ENCODE peak calls at places on chromosomes 11 and 22, in six cellular contexts. One of them, this sample, is unnamed.

GRCh38 chr22:25903294-25903693 is 161.3 kb downstream of the MYO18B start:
- DNase-seq in naive thymus-derived CD4-positive, alpha-beta T cell: no peak
- DNase-seq in SK-N-SH: peak; percentile 24
- DNase-seq in tibial artery: no peak
- DNase-seq in pancreas: no peak
- DNase-seq in CD8-positive, alpha-beta memory T cell: no peak
- DNase-seq in this sample: no peak

GRCh38 chr11:28657378-28658030 is 549.3 kb downstream of the METTL15 start:
- DNase-seq in SK-N-SH: no peak
- DNase-seq in CD8-positive, alpha-beta memory T cell: no peak
- DNase-seq in tibial artery: no peak
- DNase-seq in naive thymus-derived CD4-positive, alpha-beta T cell: no peak
- DNase-seq in pancreas: no peak
- DNase-seq in this sample: no peak

GRCh38 chr11:122747358-122747757 is 90.9 kb upstream of the CRTAM start:
- DNase-seq in SK-N-SH: no peak
- DNase-seq in CD8-positive, alpha-beta memory T cell: no peak
- DNase-seq in naive thymus-derived CD4-positive, alpha-beta T cell: no peak
- DNase-seq in pancreas: no peak
- DNase-seq in tibial artery: no peak
- DNase-seq in this sample: no peak

GRCh38 chr22:20033045-20033706 is 12.3 kb downstream of the TANGO2 start:
- DNase-seq in SK-N-SH: peak; percentile 70
- DNase-seq in pancreas: peak; percentile 53
- DNase-seq in tibial artery: no peak
- DNase-seq in naive thymus-derived CD4-positive, alpha-beta T cell: no peak
- DNase-seq in CD8-positive, alpha-beta memory T cell: no peak
- DNase-seq in this sample: no peak

GRCh38 chr11:92594251-92594650 is 369.6 kb downstream of the FAT3 start:
- DNase-seq in pancreas: no peak
- DNase-seq in tibial artery: no peak
- DNase-seq in SK-N-SH: no peak
- DNase-seq in naive thymus-derived CD4-positive, alpha-beta T cell: no peak
- DNase-seq in CD8-positive, alpha-beta memory T cell: no peak
- DNase-seq in this sample: no peak

GRCh38 chr11:112844530-112844929 is 116.7 kb upstream of the NCAM1 start:
- DNase-seq in pancreas: no peak
- DNase-seq in tibial artery: no peak
- DNase-seq in CD8-positive, alpha-beta memory T cell: no peak
- DNase-seq in SK-N-SH: no peak
- DNase-seq in naive thymus-derived CD4-positive, alpha-beta T cell: no peak
- DNase-seq in this sample: no peak

GRCh38 chr11:112248216-112248615 is 12.4 kb downstream of the PLET1 start:
- DNase-seq in SK-N-SH: no peak
- DNase-seq in CD8-positive, alpha-beta memory T cell: no peak
- DNase-seq in pancreas: no peak
- DNase-seq in tibial artery: no peak
- DNase-seq in naive thymus-derived CD4-positive, alpha-beta T cell: no peak
- DNase-seq in this sample: no peak

GRCh38 chr11:1826552-1827094 is 8.2 kb upstream of the SYT8 start:
- DNase-seq in pancreas: no peak
- DNase-seq in CD8-positive, alpha-beta memory T cell: no peak
- DNase-seq in SK-N-SH: peak; percentile 71
- DNase-seq in tibial artery: peak; percentile 64
- DNase-seq in naive thymus-derived CD4-positive, alpha-beta T cell: no peak
- DNase-seq in this sample: no peak

GRCh38 chr11:126408496-126408895 is 53.0 kb downstream of the ST3GAL4 start:
- DNase-seq in CD8-positive, alpha-beta memory T cell: no peak
- DNase-seq in tibial artery: no peak
- DNase-seq in pancreas: no peak
- DNase-seq in SK-N-SH: no peak
- DNase-seq in naive thymus-derived CD4-positive, alpha-beta T cell: no peak
- DNase-seq in this sample: no peak

GRCh38 chr11:128896356-128896755 is 5.2 kb downstream of the KCNJ5 start:
- DNase-seq in naive thymus-derived CD4-positive, alpha-beta T cell: no peak
- DNase-seq in tibial artery: no peak
- DNase-seq in SK-N-SH: no peak
- DNase-seq in pancreas: no peak
- DNase-seq in CD8-positive, alpha-beta memory T cell: no peak
- DNase-seq in this sample: no peak

DNA sequence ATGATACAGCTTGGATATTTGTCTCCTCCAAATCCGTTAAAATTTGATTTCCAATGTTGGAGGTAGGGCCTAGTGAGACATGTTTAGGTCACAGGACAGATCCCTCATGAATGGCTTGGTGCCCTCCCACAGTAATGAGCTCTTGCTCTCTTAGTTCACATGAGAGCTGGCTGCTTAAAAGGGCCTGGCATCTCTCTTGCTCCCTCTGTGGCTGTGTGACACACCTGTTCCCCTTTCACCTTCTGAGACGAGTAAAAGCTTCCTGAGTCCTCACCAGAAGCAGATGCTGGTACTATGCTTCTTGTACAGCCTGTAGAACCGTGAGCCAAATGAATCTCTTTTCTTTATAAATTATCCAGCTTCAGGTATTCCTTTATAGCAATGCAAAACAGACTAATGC is 3.5 kb downstream of the VPS37C start:
- DNase-seq in CD8-positive, alpha-beta memory T cell: no peak
- DNase-seq in tibial artery: no peak
- DNase-seq in pancreas: no peak
- DNase-seq in naive thymus-derived CD4-positive, alpha-beta T cell: no peak
- DNase-seq in SK-N-SH: no peak
- DNase-seq in this sample: no peak
- H3K27ac ChIP-seq in CD8-positive, alpha-beta memory T cell: no peak overlapping the region
- H3K27ac ChIP-seq in tibial artery: no peak overlapping the region
- H3K27ac ChIP-seq in pancreas: no peak overlapping the region
- H3K27ac ChIP-seq in naive thymus-derived CD4-positive, alpha-beta T cell: peak overlapping the region; percentile 18
- H3K27ac ChIP-seq in SK-N-SH: no peak overlapping the region
- H3K27ac ChIP-seq in this sample: peak overlapping the region; percentile 94

DNA sequence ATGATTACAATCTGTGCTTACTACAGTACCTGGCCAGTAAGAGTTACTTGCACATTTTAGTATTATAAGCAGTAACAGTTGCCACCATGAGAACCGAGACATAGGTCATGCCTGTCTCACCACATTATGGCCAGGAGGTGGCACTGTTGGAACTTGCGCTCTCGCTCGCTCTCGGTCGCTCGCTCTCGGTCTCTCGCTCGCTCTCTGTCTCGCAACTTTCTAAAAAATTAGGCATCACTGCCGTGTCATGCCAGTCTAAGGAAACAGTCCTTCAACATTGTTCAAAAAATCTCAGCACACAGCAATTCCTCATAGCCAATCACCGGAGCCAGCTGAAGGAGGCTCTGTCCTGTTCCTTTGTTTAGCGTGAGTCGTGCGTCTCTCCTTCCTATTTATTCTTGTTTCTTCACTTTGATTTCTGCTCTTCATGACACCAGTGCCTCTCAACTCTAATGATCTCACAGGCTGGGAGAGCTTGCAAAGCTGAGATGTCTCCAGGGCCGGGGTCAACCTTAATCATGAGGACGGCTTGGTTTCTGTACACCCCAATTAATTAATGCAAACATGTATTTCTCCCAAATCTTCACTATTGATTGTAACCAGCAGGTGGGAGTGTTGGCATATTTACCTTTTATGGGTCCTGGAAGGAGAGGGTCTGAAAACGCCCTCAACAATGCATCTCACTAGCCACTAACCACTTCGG is 6.3 kb upstream of the ADAMTS8 start:
- DNase-seq in tibial artery: peak; percentile 70
- DNase-seq in CD8-positive, alpha-beta memory T cell: peak; percentile 58
- DNase-seq in pancreas: peak; percentile 71
- DNase-seq in SK-N-SH: peak; percentile 78
- DNase-seq in naive thymus-derived CD4-positive, alpha-beta T cell: peak; percentile 34
- DNase-seq in this sample: no peak
- H3K27ac ChIP-seq in tibial artery: peak overlapping the region; percentile 74
- H3K27ac ChIP-seq in CD8-positive, alpha-beta memory T cell: no peak overlapping the region
- H3K27ac ChIP-seq in pancreas: no peak overlapping the region
- H3K27ac ChIP-seq in SK-N-SH: peak overlapping the region; percentile 3
- H3K27ac ChIP-seq in naive thymus-derived CD4-positive, alpha-beta T cell: peak overlapping the region; percentile 45
- H3K27ac ChIP-seq in this sample: peak overlapping the region; percentile 39

GRCh38 chr11:18294862-18295261 is 27.1 kb downstream of the HPS5 start:
- DNase-seq in CD8-positive, alpha-beta memory T cell: no peak
- DNase-seq in naive thymus-derived CD4-positive, alpha-beta T cell: no peak
- DNase-seq in SK-N-SH: no peak
- DNase-seq in pancreas: no peak
- DNase-seq in tibial artery: no peak
- DNase-seq in this sample: no peak
- H3K27ac ChIP-seq in CD8-positive, alpha-beta memory T cell: no peak overlapping the region
- H3K27ac ChIP-seq in naive thymus-derived CD4-positive, alpha-beta T cell: no peak overlapping the region
- H3K27ac ChIP-seq in SK-N-SH: no peak overlapping the region
- H3K27ac ChIP-seq in pancreas: no peak overlapping the region
- H3K27ac ChIP-seq in tibial artery: no peak overlapping the region
- H3K27ac ChIP-seq in this sample: no peak overlapping the region

GRCh38 chr22:34115722-34116121 is 195.4 kb upstream of the LARGE1 start:
- DNase-seq in SK-N-SH: no peak
- DNase-seq in CD8-positive, alpha-beta memory T cell: no peak
- DNase-seq in naive thymus-derived CD4-positive, alpha-beta T cell: no peak
- DNase-seq in tibial artery: no peak
- DNase-seq in pancreas: no peak
- DNase-seq in this sample: no peak
- H3K27ac ChIP-seq in SK-N-SH: no peak overlapping the region
- H3K27ac ChIP-seq in CD8-positive, alpha-beta memory T cell: no peak overlapping the region
- H3K27ac ChIP-seq in naive thymus-derived CD4-positive, alpha-beta T cell: no peak overlapping the region
- H3K27ac ChIP-seq in tibial artery: no peak overlapping the region
- H3K27ac ChIP-seq in pancreas: no peak overlapping the region
- H3K27ac ChIP-seq in this sample: no peak overlapping the region

GRCh38 chr11:12272821-12273617 is 104.4 kb upstream of the PARVA start:
- DNase-seq in pancreas: no peak
- DNase-seq in CD8-positive, alpha-beta memory T cell: no peak
- DNase-seq in naive thymus-derived CD4-positive, alpha-beta T cell: no peak
- DNase-seq in tibial artery: no peak
- DNase-seq in SK-N-SH: no peak
- DNase-seq in this sample: no peak
- H3K27ac ChIP-seq in pancreas: no peak overlapping the region
- H3K27ac ChIP-seq in CD8-positive, alpha-beta memory T cell: no peak overlapping the region
- H3K27ac ChIP-seq in naive thymus-derived CD4-positive, alpha-beta T cell: no peak overlapping the region
- H3K27ac ChIP-seq in tibial artery: no peak overlapping the region
- H3K27ac ChIP-seq in SK-N-SH: no peak overlapping the region
- H3K27ac ChIP-seq in this sample: no peak overlapping the region